ENCODE peak calls at places on chromosomes 13 and 19, in nine cellular contexts. F, K, Q, I, N, V, T, P and W are unnamed samples.
A peak's percentile ranks its signal among the peaks of the same experiment; 100 is the strongest.

GRCh38 chr13:111115051-111115840 is at the start of gene ARHGEF7:
- DNase-seq in F (no peak), K (no peak), Q (no peak), I (peak; percentile 32), N (no peak), V (peak; percentile 31), T (no peak), P (no peak), W (peak; percentile 21)

GRCh38 chr13:93079294-93079693 is 147.3 kb upstream of the GPC6 start:
- DNase-seq in F (no peak), K (no peak), Q (no peak), I (no peak), N (peak; percentile 9), V (no peak), T (no peak), P (no peak), W (no peak)

GRCh38 chr19:45507864-45508680 is 793 bp downstream of the VASP start:
- DNase-seq in F (peak; percentile 79), K (no peak), Q (no peak), I (no peak), N (peak; percentile 47), V (peak; percentile 57), T (no peak), P (peak; percentile 52), W (no peak)

GRCh38 chr19:4477034-4477801 is 5.1 kb downstream of the HDGFL2 start:
- DNase-seq in F (no peak), K (no peak), Q (no peak), I (no peak), N (no peak), V (no peak), T (no peak), P (no peak), W (no peak)

GRCh38 chr13:102017248-102017647 is 384.6 kb downstream of the FGF14 start:
- DNase-seq in F (no peak), K (no peak), Q (no peak), I (no peak), N (no peak), V (no peak), T (no peak), P (no peak), W (no peak)

GRCh38 chr19:1047696-1048147 is 7.8 kb downstream of the ABCA7 start:
- DNase-seq in F (no peak), K (no peak), Q (no peak), I (no peak), N (no peak), V (peak; percentile 86), T (no peak), P (no peak), W (no peak)

GRCh38 chr13:57326532-57326931 is 159.5 kb downstream of the PRR20E start:
- DNase-seq in F (no peak), K (no peak), Q (no peak), I (no peak), N (no peak), V (peak; percentile 3), T (no peak), P (no peak), W (no peak)

GRCh38 chr19:13098291-13099072 is 4.2 kb downstream of the LYL1 start:
- DNase-seq in F (peak; percentile 71), K (no peak), Q (no peak), I (no peak), N (no peak), V (no peak), T (no peak), P (no peak), W (peak; percentile 77)

GRCh38 chr19:48543121-48543710 is 8.8 kb upstream of the SULT2B1 start:
- DNase-seq in F (no peak), K (no peak), Q (no peak), I (no peak), N (peak; percentile 89), V (peak; percentile 84), T (no peak), P (no peak), W (peak; percentile 91)

GRCh38 chr13:111037838-111038397 is 77.2 kb upstream of the ARHGEF7 start:
- DNase-seq in F (no peak), K (no peak), Q (no peak), I (no peak), N (no peak), V (no peak), T (no peak), P (no peak), W (no peak)

GRCh38 chr13:109840201-109840892 is 54.0 kb upstream of the IRS2 start:
- DNase-seq in F (no peak), K (no peak), Q (no peak), I (no peak), N (peak; percentile 61), V (no peak), T (no peak), P (no peak), W (no peak)

GRCh38 chr13:24168392-24168750 is 7.9 kb downstream of the SPATA13 start:
- DNase-seq in F (no peak), K (no peak), Q (no peak), I (no peak), N (no peak), V (no peak), T (no peak), P (no peak), W (no peak)

GRCh38 chr19:31960474-31960873 is 384.9 kb upstream of the ZNF507 start:
- DNase-seq in F (no peak), K (no peak), Q (no peak), I (no peak), N (no peak), V (no peak), T (no peak), P (no peak), W (no peak)

GRCh38 chr13:25062479-25062878 is 33.5 kb upstream of the PABPC3 start:
- DNase-seq in F (no peak), K (no peak), Q (no peak), I (no peak), N (no peak), V (no peak), T (no peak), P (no peak), W (no peak)

GRCh38 chr19:40689339-40690049 is 957 bp downstream of the NUMBL start:
- DNase-seq in F (peak; percentile 68), K (no peak), Q (no peak), I (no peak), N (peak; percentile 42), V (no peak), T (peak; percentile 70), P (no peak), W (no peak)

GRCh38 chr19:29849234-29849633 is 37.4 kb downstream of the CCNE1 start:
- DNase-seq in F (no peak), K (no peak), Q (no peak), I (no peak), N (no peak), V (no peak), T (no peak), P (no peak), W (no peak)

GRCh38 chr13:105871768-105872167 is 663.7 kb downstream of the EFNB2 start:
- DNase-seq in F (no peak), K (no peak), Q (no peak), I (no peak), N (no peak), V (no peak), T (no peak), P (no peak), W (no peak)

GRCh38 chr19:17778621-17779280 is 16.2 kb upstream of the B3GNT3 start:
- DNase-seq in F (no peak), K (no peak), Q (no peak), I (no peak), N (no peak), V (no peak), T (no peak), P (no peak), W (peak; percentile 92)

GRCh38 chr19:4807188-4807587 is 15.7 kb downstream of the FEM1A start:
- DNase-seq in F (peak; percentile 67), K (no peak), Q (no peak), I (no peak), N (no peak), V (no peak), T (peak; percentile 68), P (no peak), W (no peak)

GRCh38 chr19:11378319-11379189 is 4.1 kb downstream of the SWSAP1 start:
- DNase-seq in F (peak; percentile 63), K (peak; percentile 56), Q (no peak), I (peak; percentile 74), N (peak; percentile 87), V (no peak), T (no peak), P (no peak), W (no peak)

GRCh38 chr13:39506559-39507390 is 96.2 kb downstream of the LHFPL6 start:
- DNase-seq in F (no peak), K (peak; percentile 25), Q (no peak), I (no peak), N (peak; percentile 75), V (no peak), T (no peak), P (no peak), W (peak; percentile 4)

GRCh38 chr13:77047649-77048343 is 20.8 kb upstream of the FBXL3 start:
- DNase-seq in F (no peak), K (no peak), Q (no peak), I (no peak), N (no peak), V (no peak), T (no peak), P (no peak), W (no peak)

GRCh38 chr19:8396563-8397203 is 6.5 kb downstream of the RAB11B start:
- DNase-seq in F (peak; percentile 83), K (peak; percentile 82), Q (no peak), I (peak; percentile 64), N (peak; percentile 69), V (no peak), T (peak; percentile 81), P (peak; percentile 53), W (peak; percentile 44)